ENCODE peak calls at places on chromosomes 11 and 22, in five cellular contexts. Z, I, D, J and S are unnamed samples.

GRCh38 chr11:128607819-128608218 is 20.5 kb upstream of the ETS1 start:
- DNase-seq in D (no peak), I (no peak), Z (no peak), J (no peak), S (no peak)

GRCh38 chr22:39994046-39994565 is 648 bp upstream of the FAM83F start:
- DNase-seq in Z (no peak), J (no peak), I (no peak), D (no peak), S (no peak)

GRCh38 chr11:120182790-120183491 is 27.9 kb upstream of the OAF start:
- DNase-seq in I (no peak), Z (no peak), J (peak), D (peak), S (peak)

GRCh38 chr11:22461626-22462025 is 123.4 kb downstream of the SLC17A6 start:
- DNase-seq in J (no peak), D (no peak), Z (no peak), I (no peak), S (no peak)

GRCh38 chr11:107696140-107696539 is 15.7 kb downstream of the SLN start:
- DNase-seq in D (no peak), Z (peak), I (no peak), J (no peak), S (no peak)

GRCh38 chr22:17191163-17191562 is 28.1 kb downstream of the ADA2 start:
- DNase-seq in J (no peak), I (no peak), Z (no peak), D (no peak), S (no peak)

GRCh38 chr11:116073854-116074837 is 569.9 kb upstream of the CADM1 start:
- DNase-seq in J (no peak), D (no peak), Z (no peak), I (no peak), S (no peak)

GRCh38 chr22:25930083-25930482 is 188.1 kb downstream of the MYO18B start:
- DNase-seq in J (no peak), I (no peak), D (no peak), Z (no peak), S (no peak)

GRCh38 chr11:2235588-2236326 is 34.6 kb downstream of the ASCL2 start:
- DNase-seq in I (no peak), J (no peak), D (no peak), Z (no peak), S (no peak)

GRCh38 chr22:28051787-28052356 is 132.8 kb upstream of the PITPNB start:
- DNase-seq in I (peak), D (peak), J (peak), Z (peak), S (peak)

GRCh38 chr11:108223449-108224149 is 732 bp downstream of the ATM start:
- DNase-seq in Z (no peak), I (no peak), J (no peak), D (no peak), S (no peak)

GRCh38 chr11:2535673-2536439 is 91.0 kb downstream of the KCNQ1 start:
- DNase-seq in I (no peak), D (no peak), J (no peak), Z (no peak), S (no peak)

GRCh38 chr11:3132271-3132781 is 32.8 kb downstream of the OSBPL5 start:
- DNase-seq in Z (no peak), J (no peak), D (no peak), I (no peak), S (no peak)

GRCh38 chr11:121048464-121049233 is 24.7 kb downstream of the TBCEL start:
- DNase-seq in D (no peak), I (no peak), J (no peak), Z (no peak), S (no peak)

GRCh38 chr22:17131686-17132085 is 10.5 kb upstream of the TMEM121B start:
- DNase-seq in Z (no peak), I (no peak), J (no peak), D (no peak), S (no peak)

GRCh38 chr22:38788417-38788816 is 5.5 kb downstream of the DNAL4 start:
- DNase-seq in I (peak), J (no peak), Z (no peak), D (no peak), S (no peak)

GRCh38 chr11:67522338-67522737 is 908 bp downstream of the CABP2 start:
- DNase-seq in J (no peak), D (no peak), I (no peak), Z (no peak), S (no peak)

GRCh38 chr22:26033071-26033470 is 136.2 kb upstream of the SEZ6L start:
- DNase-seq in J (no peak), D (no peak), I (no peak), Z (no peak), S (no peak)

GRCh38 chr11:119314748-119315138 is 2.2 kb downstream of the MCAM start:
- DNase-seq in D (no peak), I (peak), J (no peak), Z (no peak), S (no peak)

GRCh38 chr11:32751381-32751780 is 43.1 kb downstream of the CCDC73 start:
- DNase-seq in I (no peak), J (no peak), Z (no peak), D (no peak), S (no peak)

GRCh38 chr11:123166095-123166559 is 28.9 kb downstream of the CLMP start:
- DNase-seq in I (peak), J (peak), Z (no peak), D (no peak), S (no peak)

GRCh38 chr11:69353696-69354544 is 60.0 kb downstream of the MYEOV start:
- DNase-seq in D (no peak), Z (no peak), I (peak), J (peak), S (no peak)

GRCh38 chr11:7353100-7353499 is 101.4 kb downstream of the SYT9 start:
- DNase-seq in Z (peak), J (peak), I (no peak), D (peak), S (peak)

GRCh38 chr11:65316979-65317786 is 2.5 kb downstream of the CDC42EP2 start:
- DNase-seq in Z (peak), I (no peak), D (peak), J (peak), S (no peak)

GRCh38 chr11:44811841-44812448 is 85.2 kb downstream of the TSPAN18 start:
- DNase-seq in Z (no peak), J (no peak), D (no peak), I (no peak), S (no peak)

GRCh38 chr22:39543095-39543494 is 10.5 kb upstream of the RPS19BP1 start:
- DNase-seq in Z (no peak), J (no peak), D (no peak), I (peak), S (no peak)

GRCh38 chr11:59560702-59561469 is 49.5 kb downstream of the OR4D9 start:
- DNase-seq in D (peak), J (peak), Z (peak), I (peak), S (no peak)

GRCh38 chr11:66421492-66422205 is 814 bp downstream of the NPAS4 start:
- DNase-seq in I (peak), D (peak), J (peak), Z (peak), S (peak)

GRCh38 chr22:49209452-49210195 is 618.0 kb downstream of the BRD1 start:
- DNase-seq in D (peak), Z (no peak), I (peak), J (peak), S (no peak)

GRCh38 chr11:62689421-62690183 is at the start of gene LRRN4CL:
- DNase-seq in Z (no peak), D (no peak), J (no peak), I (peak), S (no peak)

GRCh38 chr11:62600367-62601113 is 1.1 kb downstream of the MTA2 start:
- DNase-seq in J (no peak), I (no peak), D (no peak), Z (no peak), S (no peak)

GRCh38 chr11:21037836-21038235 is 368.4 kb downstream of the NELL1 start:
- DNase-seq in I (no peak), D (no peak), Z (no peak), J (no peak), S (no peak)

GRCh38 chr22:35641494-35642120 is 6.6 kb upstream of the APOL6 start:
- DNase-seq in I (no peak), Z (no peak), D (no peak), J (peak), S (no peak)

GRCh38 chr11:14323118-14323676 is 35.8 kb downstream of the RRAS2 start:
- DNase-seq in Z (no peak), J (no peak), D (no peak), I (no peak), S (no peak)
- H3K9ac ChIP-seq in Z (no peak), J (no peak), D (no peak), I (no peak), S (no peak)

DNA sequence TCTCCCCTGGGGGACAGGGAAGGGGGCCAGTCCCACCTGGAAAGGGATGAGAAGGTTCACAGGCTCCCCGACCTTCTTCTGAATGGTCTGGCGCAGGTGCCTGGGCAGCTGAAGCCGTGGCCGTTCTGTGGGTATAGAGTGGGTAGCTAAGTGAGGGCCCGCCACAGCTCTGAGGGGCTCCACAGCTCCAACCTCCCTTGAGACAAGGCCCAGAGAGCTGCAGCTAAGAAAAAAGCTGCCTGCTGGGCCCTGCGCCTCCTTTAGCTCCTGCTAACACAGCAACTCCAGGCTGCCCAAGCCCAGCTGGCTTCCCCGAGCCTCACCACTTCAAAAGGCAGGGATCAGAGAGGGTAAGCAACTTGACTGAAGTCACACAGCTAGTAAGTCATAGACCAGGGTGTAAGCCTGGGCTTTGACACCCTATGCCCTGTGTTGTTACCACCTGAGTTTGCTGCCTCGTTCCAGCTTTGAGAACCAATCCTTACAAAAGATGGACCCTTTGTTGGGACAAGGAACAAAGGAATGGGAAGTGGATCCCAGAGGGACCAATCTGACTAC is 18.5 kb downstream of the MYBPC3 start:
- DNase-seq in J (no peak), Z (no peak), I (no peak), D (no peak), S (no peak)
- TF ChIP-seq YY1 in J (no peak), Z (no peak), I (no peak), D (no peak), S (no peak)

GRCh38 chr11:337711-338110 is 17.1 kb upstream of the IFITM3 start:
- DNase-seq in D (no peak), I (no peak), J (no peak), Z (no peak), S (no peak)

GRCh38 chr11:332651-333480 is 12.2 kb upstream of the IFITM3 start:
- DNase-seq in Z (no peak), D (no peak), I (no peak), J (no peak), S (no peak)

GRCh38 chr11:334264-335033 is 13.8 kb upstream of the IFITM3 start:
- DNase-seq in I (no peak), J (peak), D (no peak), Z (no peak), S (peak)

GRCh38 chr11:336666-337002 is 16.0 kb upstream of the IFITM3 start:
- DNase-seq in J (no peak), I (no peak), D (no peak), Z (no peak), S (no peak)

DNA sequence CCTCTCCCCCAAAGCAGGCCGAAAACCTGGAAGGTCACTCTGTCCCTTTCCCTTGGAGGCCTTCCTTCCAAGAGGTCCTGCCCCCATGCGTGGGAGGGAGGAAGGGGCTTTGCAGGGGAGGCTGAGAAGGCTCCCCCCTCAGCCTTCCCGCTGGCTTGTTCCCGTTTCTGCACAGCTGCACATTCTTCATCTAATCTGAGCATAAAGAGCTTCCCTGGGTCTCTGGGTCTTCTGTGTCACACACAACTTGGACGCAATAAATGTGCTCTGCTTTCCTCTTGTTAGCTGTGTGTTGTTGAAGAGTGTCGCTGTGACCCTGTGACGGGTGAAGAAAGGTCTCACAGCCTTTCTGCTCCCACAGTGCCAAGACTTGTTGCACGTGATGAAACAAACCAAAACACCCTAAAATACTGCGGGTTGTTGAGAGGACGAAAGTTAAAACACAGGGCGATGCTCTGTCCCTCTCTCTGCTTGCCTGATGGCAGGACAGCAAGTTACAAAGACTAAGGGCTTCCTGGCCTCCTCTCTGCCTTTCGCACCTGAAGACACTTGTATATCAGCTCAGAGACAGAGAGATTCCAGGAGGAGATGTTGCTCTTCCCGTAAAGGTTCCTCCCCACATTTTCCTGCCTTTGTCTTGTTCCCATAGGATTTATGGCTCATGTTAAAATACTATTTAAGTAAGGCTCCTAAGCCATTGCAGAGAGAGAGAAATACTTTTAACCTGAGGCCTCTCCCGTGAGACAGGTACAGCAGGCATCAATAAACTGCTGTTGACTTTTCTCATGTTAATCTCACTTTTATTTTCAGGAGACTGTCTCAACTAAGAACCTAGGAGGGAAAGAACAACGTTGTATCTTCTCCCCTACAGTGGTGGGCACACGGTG is 15.4 kb upstream of the IFITM3 start:
- DNase-seq in Z (no peak), D (no peak), I (no peak), J (no peak), S (no peak)
- H3K9ac ChIP-seq in Z (no peak), D (peak), I (no peak), J (no peak), S (peak)

GRCh38 chr11:9669954-9670353 is 6.1 kb downstream of the SWAP70 start:
- DNase-seq in I (no peak), D (no peak), J (no peak), Z (no peak), S (no peak)
- TF ChIP-seq YY1 in I (no peak), D (no peak), J (no peak), Z (no peak), S (no peak)

GRCh38 chr11:126100681-126101080 is 38.0 kb upstream of the CDON start:
- DNase-seq in Z (no peak), J (no peak), I (no peak), D (no peak), S (no peak)

GRCh38 chr11:126103150-126103549 is 40.5 kb upstream of the CDON start:
- DNase-seq in D (no peak), Z (no peak), I (peak), J (no peak), S (no peak)

GRCh38 chr11:126101930-126102283 is 39.2 kb upstream of the CDON start:
- DNase-seq in J (no peak), D (no peak), I (no peak), Z (no peak), S (no peak)

GRCh38 chr11:126101241-126101929 is 38.7 kb upstream of the CDON start:
- DNase-seq in Z (no peak), J (no peak), D (no peak), I (no peak), S (no peak)

GRCh38 chr11:126102436-126102894 is 39.8 kb upstream of the CDON start:
- DNase-seq in J (no peak), D (peak), I (peak), Z (no peak), S (no peak)
- H3K9ac ChIP-seq in J (no peak), D (peak), I (no peak), Z (no peak), S (no peak)

GRCh38 chr22:23836692-23837495 is 1.9 kb downstream of the DERL3 start:
- DNase-seq in D (no peak), Z (no peak), I (peak), J (no peak), S (no peak)
- TF ChIP-seq YY1 in D (no peak), Z (no peak), I (no peak), J (no peak), S (no peak)

GRCh38 chr11:75853971-75854370 is 39.0 kb downstream of the UVRAG start:
- DNase-seq in Z (no peak), D (no peak), I (no peak), J (no peak), S (no peak)
- H3K9ac ChIP-seq in Z (no peak), D (no peak), I (no peak), J (no peak), S (no peak)

GRCh38 chr22:19807161-19807913 is 46.8 kb downstream of the TBX1 start:
- DNase-seq in I (peak), J (no peak), D (no peak), Z (no peak), S (no peak)

GRCh38 chr22:19809741-19810140 is 44.9 kb downstream of the GNB1L start:
- DNase-seq in D (no peak), J (no peak), Z (no peak), I (no peak), S (no peak)

GRCh38 chr22:19806213-19807160 is 45.9 kb downstream of the TBX1 start:
- DNase-seq in Z (peak), J (no peak), D (no peak), I (peak), S (no peak)

GRCh38 chr22:19808873-19809478 is 45.7 kb downstream of the GNB1L start:
- DNase-seq in D (no peak), Z (no peak), I (no peak), J (no peak), S (no peak)

DNA sequence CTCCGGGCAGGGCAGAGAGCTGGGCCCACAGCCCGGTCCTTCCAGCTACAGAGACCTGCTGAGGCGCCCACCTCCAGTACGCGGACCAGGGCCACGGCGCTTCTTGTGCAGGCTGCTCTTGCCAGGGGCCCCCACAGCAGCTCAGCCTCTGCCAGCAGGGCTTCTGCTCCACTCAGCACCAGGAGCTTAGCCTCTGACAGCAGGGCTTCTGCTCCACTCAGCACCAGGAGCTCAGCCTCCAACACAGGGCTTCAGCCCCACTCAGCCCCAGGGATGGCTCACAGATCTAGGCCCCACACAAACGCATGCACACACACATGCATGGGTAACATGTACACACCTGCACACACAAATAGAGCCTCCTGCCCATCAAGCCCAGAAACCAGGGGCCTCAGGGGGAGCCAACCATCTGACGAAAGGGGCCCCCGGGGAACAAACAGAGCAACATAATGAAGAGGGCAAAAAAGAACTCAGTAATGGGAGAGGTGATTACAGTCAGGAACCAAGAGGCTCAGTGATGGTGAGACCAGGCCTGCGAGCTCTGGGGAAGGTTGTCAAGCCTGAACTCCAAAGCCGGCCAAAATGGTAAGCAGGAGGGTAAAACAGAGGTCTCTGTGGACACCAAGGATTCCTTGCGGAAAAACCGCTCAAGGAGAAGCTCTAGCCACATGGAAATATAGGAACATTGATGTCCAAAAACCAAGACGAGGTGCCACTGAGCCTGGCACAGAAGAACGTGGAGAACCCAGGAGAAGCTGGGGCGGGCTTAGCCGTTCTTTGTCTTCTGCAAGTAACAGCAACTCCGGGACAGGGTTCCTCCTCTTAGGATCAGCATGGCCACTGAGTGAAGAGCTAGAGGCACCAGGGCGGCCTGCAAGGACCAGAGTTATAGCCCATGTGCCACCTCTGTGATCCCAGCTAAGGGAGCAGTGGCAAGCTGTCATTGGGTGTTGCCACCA is 46.5 kb downstream of the GNB1L start:
- DNase-seq in D (no peak), I (no peak), Z (no peak), J (no peak), S (no peak)
- TF ChIP-seq YY1 in D (no peak), I (no peak), Z (no peak), J (no peak), S (no peak)